ENCODE peak calls at places on chromosomes 5 and 9, in seven cellular contexts. S is body of pancreas; E is activated CD8-positive, alpha-beta T cell treated with anti-CD3 and anti-CD28 coated beads for 36 hours; Y is stimulated activated naive B cell treated with anti-CD40 and anti-IgM and Interleukin-4, amounts not matched to agents 10 μg/mL and 1 μg/mL and 100 μg/mL, for 72 hours; K is effector memory CD8-positive, alpha-beta T cell; P is activated CD8-positive, alpha-beta memory T cell treated with anti-CD3 and anti-CD28 coated beads, Interleukin-2, amount 10 ng/mL, durations not matched to agents 7 days and 5 days; O is lower lobe of right lung. A is an unnamed sample.

GRCh38 chr5:173094012-173094661 is 38.0 kb downstream of the CREBRF start:
- ATAC-seq in S (peak; percentile 78), E (no peak), Y (no peak), K (no peak), P (no peak), O (peak; percentile 50), A (no peak)

GRCh38 chr9:90724112-90724511 is 77.5 kb upstream of the SYK start:
- ATAC-seq in S (no peak), E (no peak), Y (no peak), K (no peak), P (no peak), O (no peak), A (peak; percentile 80)

GRCh38 chr5:1206521-1207412 is 5.4 kb downstream of the SLC6A19 start:
- ATAC-seq in S (no peak), E (no peak), Y (no peak), K (no peak), P (no peak), O (no peak), A (no peak)

GRCh38 chr5:67792891-67793290 is 422.7 kb upstream of the PIK3R1 start:
- ATAC-seq in S (no peak), E (no peak), Y (no peak), K (no peak), P (no peak), O (no peak), A (no peak)

GRCh38 chr5:40877371-40877988 is 31.8 kb upstream of the C7 start:
- ATAC-seq in S (no peak), E (peak; percentile 27), Y (no peak), K (no peak), P (no peak), O (no peak), A (peak; percentile 83)

GRCh38 chr5:95583992-95584391 is 29.1 kb downstream of the ARSK start:
- ATAC-seq in S (no peak), E (no peak), Y (no peak), K (no peak), P (no peak), O (no peak), A (no peak)

GRCh38 chr9:111102793-111103474 is 64.7 kb upstream of the LPAR1 start:
- ATAC-seq in S (no peak), E (no peak), Y (no peak), K (no peak), P (no peak), O (no peak), A (no peak)

GRCh38 chr9:98182069-98182820 is 10.2 kb downstream of the CORO2A start:
- ATAC-seq in S (no peak), E (no peak), Y (no peak), K (no peak), P (no peak), O (no peak), A (no peak)

GRCh38 chr5:43396762-43397304 is 15.4 kb downstream of the CCL28 start:
- ATAC-seq in S (peak; percentile 87), E (peak; percentile 97), Y (peak; percentile 99), K (peak; percentile 96), P (peak; percentile 98), O (peak; percentile 96), A (peak; percentile 99)

A was measured in activated T-helper 17 cell treated with anti-CD3 and anti-CD28 coated beads, Interleukin-2, amount 50 U/mL, for 72 hours.